ENCODE peak calls at places on chromosomes 12 and 14, in six cellular contexts. J is A549, W is NCI-H1105, L is RPMI7951, M is hepatocyte, Y is T-helper 9 cell. D is an unnamed sample.

GRCh38 chr14:68655961-68656360 is 136.9 kb downstream of the ZFP36L1 start:
- DNase-seq in J (peak; percentile 46), W (no peak), L (no peak), M (peak; percentile 44), Y (no peak), D (no peak)

GRCh38 chr12:104964167-104964566 is 6.1 kb upstream of the SLC41A2 start:
- DNase-seq in J (no peak), W (no peak), L (no peak), M (no peak), Y (no peak), D (no peak)

GRCh38 chr12:14379508-14379907 is 14.0 kb downstream of the ATF7IP start:
- DNase-seq in J (no peak), W (no peak), L (no peak), M (no peak), Y (no peak), D (no peak)

GRCh38 chr12:26746315-26746714 is 86.7 kb downstream of the ITPR2 start:
- DNase-seq in J (no peak), W (no peak), L (peak; percentile 78), M (no peak), Y (no peak), D (no peak)

GRCh38 chr14:70714055-70714550 is 72.4 kb downstream of the TTC9 start:
- DNase-seq in J (peak; percentile 70), W (peak; percentile 68), L (peak; percentile 58), M (peak; percentile 79), Y (peak; percentile 44), D (peak; percentile 10)

GRCh38 chr14:71321556-71322315 is 414.5 kb downstream of the PCNX1 start:
- DNase-seq in J (peak; percentile 12), W (peak; percentile 58), L (peak; percentile 54), M (peak; percentile 59), Y (no peak), D (peak; percentile 61)

GRCh38 chr14:55715889-55716288 is 135.9 kb downstream of the KTN1 start:
- DNase-seq in J (no peak), W (no peak), L (peak; percentile 85), M (peak; percentile 13), Y (no peak), D (no peak)

GRCh38 chr14:101561145-101561896 is at the start of gene DIO3:
- DNase-seq in J (no peak), W (peak; percentile 28), L (no peak), M (peak; percentile 89), Y (no peak), D (no peak)

GRCh38 chr12:110606253-110606611 is 7.7 kb upstream of the TCTN1 start:
- DNase-seq in J (no peak), W (no peak), L (no peak), M (no peak), Y (no peak), D (no peak)

GRCh38 chr12:85784096-85784720 is 52.0 kb downstream of the RASSF9 start:
- DNase-seq in J (no peak), W (peak; percentile 23), L (no peak), M (no peak), Y (no peak), D (no peak)

GRCh38 chr14:56608682-56609081 is 29.1 kb downstream of the TMEM260 start:
- DNase-seq in J (peak; percentile 4), W (no peak), L (no peak), M (no peak), Y (no peak), D (no peak)